ENCODE peak calls at places on chromosomes 16 and 17, in eight cellular contexts. M is neural progenitor cell, Z is hepatocyte, O is GM12878, S is cardiac muscle cell, F is tibial artery, H is ovary, L is stomach. X is an unnamed sample.

GRCh38 chr16:70476272-70477020 is 22.1 kb downstream of the FCSK start:
- DNase-seq in M (no peak), Z (no peak), O (peak), S (peak), F (no peak), H (no peak), L (peak), X (no peak)

GRCh38 chr17:18920911-18921441 is 31.0 kb upstream of the SLC5A10 start:
- DNase-seq in M (no peak), Z (no peak), O (peak), S (peak), F (no peak), H (no peak), L (no peak), X (no peak)

GRCh38 chr17:44219636-44220210 is at the start of gene UBTF:
- DNase-seq in M (peak), Z (peak), O (no peak), S (peak), F (peak), H (peak), L (peak), X (peak)

GRCh38 chr16:48383204-48383876 is 1.9 kb downstream of the SIAH1 start:
- DNase-seq in M (no peak), Z (no peak), O (no peak), S (peak), F (no peak), H (no peak), L (no peak), X (no peak)

GRCh38 chr16:71894229-71894920 is 956 bp upstream of the IST1 start:
- DNase-seq in M (peak), Z (peak), O (no peak), S (peak), F (peak), H (peak), L (peak), X (peak)

GRCh38 chr17:76550712-76551615 is 11.1 kb downstream of the PRCD start:
- DNase-seq in M (no peak), Z (no peak), O (no peak), S (peak), F (no peak), H (no peak), L (no peak), X (no peak)

GRCh38 chr16:87206646-87207451 is 110.3 kb downstream of the C16orf95 start:
- DNase-seq in M (no peak), Z (no peak), O (no peak), S (peak), F (no peak), H (no peak), L (no peak), X (peak)

GRCh38 chr17:27247071-27247957 is 46.6 kb upstream of the WSB1 start:
- DNase-seq in M (no peak), Z (peak), O (no peak), S (peak), F (peak), H (no peak), L (peak), X (peak)

GRCh38 chr17:81394831-81395599 is at the start of gene BAHCC1:
- DNase-seq in M (peak), Z (peak), O (no peak), S (peak), F (peak), H (peak), L (peak), X (peak)
- H3K4me3 ChIP-seq in M (peak), Z (peak), O (no peak), S (peak), F (peak), H (peak), L (peak), X (peak)

GRCh38 chr16:64180136-64180900 is 941.5 kb downstream of the CDH11 start:
- DNase-seq in M (no peak), Z (peak), O (no peak), S (no peak), F (no peak), H (no peak), L (no peak), X (no peak)

GRCh38 chr16:64172652-64173051 is 949.2 kb downstream of the CDH11 start:
- DNase-seq in M (no peak), Z (no peak), O (no peak), S (no peak), F (no peak), H (no peak), L (no peak), X (no peak)

GRCh38 chr16:64172191-64172590 is 949.7 kb downstream of the CDH11 start:
- DNase-seq in M (no peak), Z (no peak), O (no peak), S (no peak), F (no peak), H (no peak), L (no peak), X (no peak)

DNA sequence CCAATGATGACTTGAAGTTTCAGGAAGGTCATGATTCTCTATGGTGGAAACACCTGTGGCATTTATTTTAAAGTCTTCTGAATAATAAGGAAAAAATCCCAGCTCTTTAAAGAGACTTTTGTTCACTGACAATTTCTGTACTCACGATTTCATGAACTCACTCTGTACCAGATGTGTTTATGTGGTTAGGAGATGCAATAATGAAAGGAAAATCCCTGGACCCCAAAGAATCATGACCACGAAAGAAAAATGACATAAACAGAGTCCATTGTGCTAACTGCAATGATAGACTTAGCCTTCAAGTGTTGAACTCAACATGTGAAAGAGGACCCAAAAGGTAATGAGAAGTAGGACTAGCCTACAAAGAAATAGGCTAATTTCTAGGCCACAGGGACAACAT is 947.5 kb downstream of the CDH11 start:
- DNase-seq in M (no peak), Z (no peak), O (no peak), S (no peak), F (no peak), H (no peak), L (no peak), X (no peak)
- TF ChIP-seq CTCF in M (no peak), Z (no peak), O (no peak), S (no peak), F (no peak), H (no peak), L (no peak), X (no peak)

DNA sequence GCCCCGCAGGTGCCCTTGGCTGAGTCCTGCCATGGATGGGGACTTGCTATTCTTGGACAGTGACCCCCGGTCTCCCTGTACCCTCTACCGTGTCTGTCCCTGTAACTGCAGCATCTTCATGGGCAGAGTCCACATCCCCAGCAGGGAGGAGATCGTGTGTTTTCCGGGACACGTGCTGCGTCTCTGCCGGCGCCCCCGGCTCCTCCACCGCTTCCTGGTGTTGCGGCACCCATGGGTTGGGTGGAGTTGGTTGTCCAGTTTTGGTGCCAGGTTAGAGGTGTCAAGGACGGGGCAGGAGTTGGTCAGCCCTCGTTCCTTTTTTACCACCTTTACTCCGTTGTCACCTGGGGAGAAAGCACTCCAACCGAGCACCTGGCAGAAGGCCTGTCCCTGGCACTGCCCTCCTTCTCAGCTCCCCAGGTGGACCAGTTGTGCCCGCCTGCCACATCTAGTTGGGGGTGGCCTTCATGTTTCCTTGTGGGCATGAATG is 20.0 kb downstream of the BAIAP2 start:
- DNase-seq in M (no peak), Z (no peak), O (no peak), S (no peak), F (no peak), H (no peak), L (no peak), X (no peak)
- H3K27ac ChIP-seq in M (no peak), Z (no peak), O (no peak), S (no peak), F (no peak), H (no peak), L (no peak), X (no peak)

DNA sequence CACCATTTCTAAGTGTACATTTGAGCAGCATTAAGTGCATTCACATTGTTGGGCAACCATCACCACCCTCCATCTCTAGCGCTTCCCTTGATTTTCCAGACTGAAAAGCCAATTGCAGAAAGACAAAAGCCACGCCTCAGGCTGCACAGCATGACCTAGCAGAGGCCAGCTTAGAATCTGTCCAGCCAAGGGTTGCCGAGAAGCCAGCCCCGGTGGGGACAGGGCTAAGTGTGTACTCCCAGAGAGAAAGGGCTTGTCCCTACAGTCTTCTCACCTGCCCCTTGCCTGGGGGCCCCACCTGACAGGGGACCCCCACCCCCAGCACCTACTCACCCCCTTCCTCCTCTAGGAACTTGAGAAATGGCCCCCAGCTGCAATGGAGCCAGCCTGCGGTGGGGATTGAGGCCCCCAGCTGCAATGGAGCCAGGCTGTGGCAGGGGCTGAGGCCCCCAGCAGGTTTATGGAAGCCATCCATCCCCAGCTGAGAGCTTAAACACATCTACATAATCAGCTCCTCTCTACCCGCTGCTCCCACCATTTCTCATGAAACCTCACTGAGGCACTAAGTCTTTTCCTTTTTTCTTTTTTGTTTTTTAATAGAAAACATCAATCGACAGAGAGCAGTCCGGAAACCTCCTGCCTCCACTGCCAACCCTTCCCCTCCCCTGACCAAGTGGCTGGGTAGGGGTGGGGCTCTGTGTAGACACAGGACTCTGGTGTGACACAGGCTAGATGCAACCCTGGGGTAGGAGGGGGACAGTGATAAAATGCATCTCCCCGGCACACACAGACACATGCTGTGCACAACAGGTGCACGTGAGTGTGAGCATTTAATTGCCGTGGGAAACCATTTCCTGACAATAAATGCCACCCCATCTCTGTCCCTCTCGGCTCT is 77.9 kb downstream of the CCT6B start:
- DNase-seq in M (peak), Z (no peak), O (no peak), S (no peak), F (peak), H (no peak), L (no peak), X (no peak)
- H3K4me3 ChIP-seq in M (peak), Z (no peak), O (no peak), S (no peak), F (no peak), H (no peak), L (no peak), X (no peak)

DNA sequence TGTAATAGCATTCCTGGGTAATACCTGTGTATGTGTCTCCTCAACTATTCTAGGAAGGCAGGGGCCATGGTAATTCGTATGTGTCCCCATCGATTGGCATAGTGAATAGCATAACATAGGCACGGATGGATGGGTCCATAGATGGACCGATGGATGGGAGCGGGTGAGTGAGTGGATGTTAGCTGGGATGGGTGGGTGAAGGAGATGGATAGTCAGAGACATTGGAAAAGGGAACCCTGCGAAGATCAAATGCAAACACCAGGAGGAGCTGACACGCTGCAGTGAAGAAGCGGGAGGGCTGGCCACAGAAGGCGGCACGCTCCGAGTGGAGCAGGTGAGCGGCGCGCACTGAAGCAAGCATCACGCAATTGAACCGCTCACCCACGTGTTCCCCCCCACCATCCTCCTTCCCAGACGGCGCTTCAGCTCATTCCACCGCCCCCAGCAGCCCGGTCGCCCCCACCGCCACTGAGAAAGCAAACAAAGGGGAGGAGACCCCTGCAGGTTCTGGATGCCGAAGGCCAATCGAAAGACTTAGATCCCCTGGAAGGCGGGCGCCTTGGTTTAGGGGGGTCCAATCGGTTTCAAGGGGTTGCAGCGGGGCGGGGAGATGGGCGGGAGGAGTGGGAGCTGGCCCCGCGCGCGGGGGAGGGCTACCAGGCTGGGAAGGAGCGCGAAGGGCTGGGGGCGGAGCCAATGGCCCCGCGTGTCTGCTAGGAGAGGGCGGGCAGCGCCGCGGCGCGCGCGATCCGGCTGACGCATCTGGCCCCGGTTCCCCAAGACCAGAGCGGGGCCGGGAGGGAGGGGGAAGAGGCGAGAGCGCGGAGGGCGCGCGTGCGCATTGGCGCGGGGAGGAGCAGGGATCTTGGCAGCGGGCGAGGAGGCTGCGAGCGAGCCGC is at the start of gene ARRB2:
- DNase-seq in M (peak), Z (peak), O (peak), S (peak), F (peak), H (peak), L (peak), X (peak)
- TF ChIP-seq CTCF in M (peak), Z (peak), O (peak), S (peak), F (peak), H (peak), L (peak), X (peak)

GRCh38 chr16:29730649-29731048 is 15.1 kb downstream of the C16orf54 start:
- DNase-seq in M (no peak), Z (no peak), O (no peak), S (no peak), F (no peak), H (no peak), L (no peak), X (no peak)
- H3K27ac ChIP-seq in M (no peak), Z (no peak), O (peak), S (no peak), F (no peak), H (no peak), L (no peak), X (no peak)

GRCh38 chr17:81476635-81477034 is 36.0 kb downstream of the ACTG1 start:
- DNase-seq in M (no peak), Z (no peak), O (no peak), S (no peak), F (no peak), H (no peak), L (no peak), X (no peak)
- H3K4me3 ChIP-seq in M (no peak), Z (no peak), O (no peak), S (no peak), F (no peak), H (no peak), L (no peak), X (no peak)